ENCODE peak calls at places on chromosomes 3 and 15, in nine cellular contexts. E is HTR-8/SVneo; U is kidney glomerular epithelial cell; A is HCEC 1CT; N is NCI-H345; B is Right ventricle myocardium superior; M is AG09309; J is stimulated activated CD4-positive, alpha-beta T cell treated with anti-CD3 and anti-CD28 coated beads, Interleukin-12 subunit alpha, Interleukin-12 subunit beta, amount 100 ng/mL, for 48 hours; T is naive thymus-derived CD4-positive, alpha-beta T cell. Q is an unnamed sample.

GRCh38 chr15:62119224-62119925 is 45.7 kb downstream of the C2CD4B start:
- DNase-seq in N (no peak), E (peak), T (no peak), U (peak), M (peak), A (peak), B (no peak), J (no peak), Q (peak)

GRCh38 chr3:21256932-21257331 is 494.1 kb downstream of the ZNF385D start:
- DNase-seq in E (no peak), T (no peak), M (no peak), J (no peak), B (no peak), N (no peak), U (no peak), A (no peak), Q (no peak)

GRCh38 chr3:131174752-131175151 is 148.1 kb downstream of the NEK11 start:
- DNase-seq in T (no peak), B (no peak), U (no peak), A (peak), J (no peak), E (no peak), N (no peak), M (no peak), Q (no peak)

GRCh38 chr3:50652709-50653108 is 22.0 kb upstream of the DOCK3 start:
- DNase-seq in N (no peak), T (peak), B (peak), J (peak), A (no peak), M (no peak), E (peak), U (no peak), Q (no peak)

GRCh38 chr15:45728641-45729040 is 93.8 kb downstream of the SQOR start:
- DNase-seq in J (no peak), T (no peak), M (no peak), N (no peak), A (no peak), B (no peak), U (no peak), E (no peak), Q (no peak)

GRCh38 chr15:77504310-77504709 is 83.6 kb downstream of the HMG20A start:
- DNase-seq in E (no peak), J (no peak), U (no peak), B (no peak), N (peak), A (no peak), M (no peak), T (no peak), Q (no peak)

GRCh38 chr15:66504563-66505429 is at the start of the genes RPL4 and ZWILCH:
- DNase-seq in A (peak), E (peak), U (peak), N (peak), B (peak), T (peak), M (peak), J (peak), Q (peak)

GRCh38 chr15:38213392-38213791 is 39.2 kb upstream of the SPRED1 start:
- DNase-seq in B (no peak), E (no peak), A (no peak), M (no peak), T (no peak), N (no peak), J (no peak), U (no peak), Q (no peak)

GRCh38 chr15:84649706-84650105 is 4.4 kb downstream of the WDR73 start:
- DNase-seq in B (no peak), M (no peak), E (no peak), U (no peak), N (no peak), A (peak), T (no peak), J (no peak), Q (no peak)

GRCh38 chr3:9192238-9192637 is 57.2 kb downstream of the SRGAP3 start:
- DNase-seq in N (no peak), E (no peak), T (no peak), M (no peak), A (no peak), B (no peak), U (no peak), J (no peak), Q (no peak)

GRCh38 chr15:99445272-99445850 is 120.4 kb upstream of the MEF2A start:
- DNase-seq in U (no peak), B (no peak), A (no peak), M (no peak), N (no peak), E (no peak), J (no peak), T (no peak), Q (no peak)

GRCh38 chr3:162332344-162332743 is 835.7 kb downstream of the OTOL1 start:
- DNase-seq in E (no peak), J (no peak), A (no peak), N (no peak), U (no peak), B (no peak), T (no peak), M (no peak), Q (no peak)

GRCh38 chr3:187015903-187016638 is 85.7 kb downstream of the ST6GAL1 start:
- DNase-seq in E (no peak), A (no peak), N (peak), T (no peak), B (no peak), M (no peak), U (no peak), J (no peak), Q (no peak)

GRCh38 chr3:193844472-193844871 is 251.5 kb downstream of the OPA1 start:
- DNase-seq in A (no peak), M (no peak), E (no peak), B (no peak), U (no peak), N (no peak), T (no peak), J (no peak), Q (no peak)

GRCh38 chr15:65132841-65133549 is 613 bp downstream of the PDCD7 start:
- DNase-seq in B (peak), T (peak), E (peak), U (peak), N (peak), J (no peak), M (no peak), A (peak), Q (peak)

GRCh38 chr15:92071030-92071644 is 217.6 kb downstream of the SLCO3A1 start:
- DNase-seq in B (peak), N (no peak), A (no peak), M (no peak), U (no peak), E (no peak), T (no peak), J (no peak), Q (no peak)

GRCh38 chr3:11224870-11225251 is 47.3 kb upstream of the ATG7 start:
- DNase-seq in A (no peak), J (no peak), T (no peak), E (no peak), U (no peak), M (no peak), N (no peak), B (no peak), Q (no peak)

GRCh38 chr3:127678315-127678599 is 5.5 kb downstream of the ABTB1 start:
- DNase-seq in T (no peak), J (no peak), N (no peak), U (no peak), A (no peak), E (no peak), M (no peak), B (no peak), Q (no peak)

GRCh38 chr3:54600441-54601204 is 327.2 kb downstream of the LRTM1 start:
- DNase-seq in N (no peak), B (no peak), U (no peak), J (no peak), E (no peak), T (no peak), M (no peak), A (no peak), Q (no peak)

GRCh38 chr15:36598529-36599177 is 19.2 kb downstream of the CDIN1 start:
- DNase-seq in J (no peak), E (no peak), T (no peak), M (no peak), B (no peak), U (no peak), A (peak), N (no peak), Q (no peak)

GRCh38 chr3:114879059-114880031 is 267.7 kb downstream of the ZBTB20 start:
- DNase-seq in A (peak), B (no peak), N (peak), U (no peak), M (no peak), J (no peak), E (no peak), T (no peak), Q (no peak)

GRCh38 chr3:72629191-72629611 is 219.0 kb downstream of the SHQ1 start:
- DNase-seq in T (no peak), A (no peak), M (no peak), J (no peak), U (peak), B (no peak), E (no peak), N (no peak), Q (no peak)

GRCh38 chr3:111103807-111104206 is 32.2 kb downstream of the NECTIN3 start:
- DNase-seq in A (peak), B (no peak), N (no peak), E (no peak), U (no peak), M (no peak), J (no peak), T (no peak), Q (no peak)

GRCh38 chr3:172519241-172519640 is 4.0 kb downstream of the TNFSF10 start:
- DNase-seq in A (no peak), T (no peak), E (no peak), J (no peak), M (no peak), B (no peak), N (no peak), U (no peak), Q (no peak)